ENCODE peak calls at places on chromosome 4, in six cellular contexts. One of them, this sample, is unnamed.

GRCh38 chr4:141346144-141346543 is 125.4 kb downstream of the ZNF330 start:
- DNase-seq in LoVo: peak
- DNase-seq in hypothalamus: peak
- DNase-seq in foreskin keratinocyte: peak
- DNase-seq in endodermal cell: no peak
- DNase-seq in tibial nerve: no peak
- DNase-seq in this sample: no peak

GRCh38 chr4:101651778-101652177 is 138.8 kb upstream of the BANK1 start:
- DNase-seq in LoVo: no peak
- DNase-seq in hypothalamus: no peak
- DNase-seq in foreskin keratinocyte: no peak
- DNase-seq in endodermal cell: no peak
- DNase-seq in tibial nerve: no peak
- DNase-seq in this sample: no peak

GRCh38 chr4:23904639-23905061 is 14.8 kb upstream of the PPARGC1A start:
- DNase-seq in LoVo: no peak
- DNase-seq in hypothalamus: peak
- DNase-seq in foreskin keratinocyte: peak
- DNase-seq in endodermal cell: no peak
- DNase-seq in tibial nerve: no peak
- DNase-seq in this sample: no peak

GRCh38 chr4:148780426-148781005 is 338.3 kb upstream of the NR3C2 start:
- DNase-seq in LoVo: no peak
- DNase-seq in hypothalamus: no peak
- DNase-seq in foreskin keratinocyte: no peak
- DNase-seq in endodermal cell: no peak
- DNase-seq in tibial nerve: no peak
- DNase-seq in this sample: no peak

GRCh38 chr4:114694770-114695169 is 96.2 kb downstream of the UGT8 start:
- DNase-seq in LoVo: peak
- DNase-seq in hypothalamus: no peak
- DNase-seq in foreskin keratinocyte: peak
- DNase-seq in endodermal cell: no peak
- DNase-seq in tibial nerve: no peak
- DNase-seq in this sample: no peak

GRCh38 chr4:100695039-100695654 is 177.3 kb upstream of the EMCN start:
- DNase-seq in LoVo: no peak
- DNase-seq in hypothalamus: no peak
- DNase-seq in foreskin keratinocyte: no peak
- DNase-seq in endodermal cell: no peak
- DNase-seq in tibial nerve: no peak
- DNase-seq in this sample: no peak

GRCh38 chr4:147753047-147753446 is 21.2 kb downstream of the ARHGAP10 start:
- DNase-seq in LoVo: no peak
- DNase-seq in hypothalamus: no peak
- DNase-seq in foreskin keratinocyte: no peak
- DNase-seq in endodermal cell: no peak
- DNase-seq in tibial nerve: no peak
- DNase-seq in this sample: no peak

GRCh38 chr4:9816285-9816684 is 34.9 kb downstream of the DRD5 start:
- DNase-seq in LoVo: no peak
- DNase-seq in hypothalamus: no peak
- DNase-seq in foreskin keratinocyte: no peak
- DNase-seq in endodermal cell: no peak
- DNase-seq in tibial nerve: no peak
- DNase-seq in this sample: no peak

GRCh38 chr4:138035781-138036258 is 206.3 kb downstream of the SLC7A11 start:
- DNase-seq in LoVo: peak
- DNase-seq in hypothalamus: peak
- DNase-seq in foreskin keratinocyte: peak
- DNase-seq in endodermal cell: peak
- DNase-seq in tibial nerve: no peak
- DNase-seq in this sample: no peak

GRCh38 chr4:145623831-145624230 is 4.6 kb downstream of the MMAA start:
- DNase-seq in LoVo: no peak
- DNase-seq in hypothalamus: no peak
- DNase-seq in foreskin keratinocyte: peak
- DNase-seq in endodermal cell: no peak
- DNase-seq in tibial nerve: no peak
- DNase-seq in this sample: no peak

GRCh38 chr4:122045533-122045932 is 93.7 kb upstream of the TRPC3 start:
- DNase-seq in LoVo: peak
- DNase-seq in hypothalamus: no peak
- DNase-seq in foreskin keratinocyte: peak
- DNase-seq in endodermal cell: no peak
- DNase-seq in tibial nerve: no peak
- DNase-seq in this sample: peak

GRCh38 chr4:1793496-1793840 is 375 bp downstream of the FGFR3 start:
- DNase-seq in LoVo: peak
- DNase-seq in hypothalamus: no peak
- DNase-seq in foreskin keratinocyte: no peak
- DNase-seq in endodermal cell: peak
- DNase-seq in tibial nerve: no peak
- DNase-seq in this sample: no peak

GRCh38 chr4:158094413-158095110 is 78.3 kb downstream of the GASK1B start:
- DNase-seq in LoVo: peak
- DNase-seq in hypothalamus: no peak
- DNase-seq in foreskin keratinocyte: peak
- DNase-seq in endodermal cell: peak
- DNase-seq in tibial nerve: no peak
- DNase-seq in this sample: peak

GRCh38 chr4:108453366-108453765 is 167.0 kb upstream of the RPL34 start:
- DNase-seq in LoVo: no peak
- DNase-seq in hypothalamus: no peak
- DNase-seq in foreskin keratinocyte: peak
- DNase-seq in endodermal cell: no peak
- DNase-seq in tibial nerve: no peak
- DNase-seq in this sample: no peak

GRCh38 chr4:81946996-81947395 is 426.8 kb downstream of the HNRNPD start:
- DNase-seq in LoVo: no peak
- DNase-seq in hypothalamus: no peak
- DNase-seq in foreskin keratinocyte: no peak
- DNase-seq in endodermal cell: peak
- DNase-seq in tibial nerve: no peak
- DNase-seq in this sample: no peak

GRCh38 chr4:139763668-139764067 is 98.0 kb downstream of the MGST2 start:
- DNase-seq in LoVo: no peak
- DNase-seq in hypothalamus: no peak
- DNase-seq in foreskin keratinocyte: no peak
- DNase-seq in endodermal cell: no peak
- DNase-seq in tibial nerve: no peak
- DNase-seq in this sample: no peak

GRCh38 chr4:100084892-100085291 is 105.4 kb downstream of the DDIT4L start:
- DNase-seq in LoVo: no peak
- DNase-seq in hypothalamus: no peak
- DNase-seq in foreskin keratinocyte: no peak
- DNase-seq in endodermal cell: no peak
- DNase-seq in tibial nerve: no peak
- DNase-seq in this sample: no peak

GRCh38 chr4:69471639-69472038 is 24.1 kb downstream of the UGT2B4 start:
- DNase-seq in LoVo: no peak
- DNase-seq in hypothalamus: no peak
- DNase-seq in foreskin keratinocyte: no peak
- DNase-seq in endodermal cell: no peak
- DNase-seq in tibial nerve: no peak
- DNase-seq in this sample: no peak

GRCh38 chr4:10783351-10783750 is 98.8 kb upstream of the CLNK start:
- DNase-seq in LoVo: no peak
- DNase-seq in hypothalamus: no peak
- DNase-seq in foreskin keratinocyte: peak
- DNase-seq in endodermal cell: no peak
- DNase-seq in tibial nerve: no peak
- DNase-seq in this sample: peak

GRCh38 chr4:56821394-56822263 is at the start of gene SPINK2:
- DNase-seq in LoVo: peak
- DNase-seq in hypothalamus: no peak
- DNase-seq in foreskin keratinocyte: no peak
- DNase-seq in endodermal cell: peak
- DNase-seq in tibial nerve: no peak
- DNase-seq in this sample: no peak

GRCh38 chr4:16079046-16079445 is 4.8 kb downstream of the PROM1 start:
- DNase-seq in LoVo: no peak
- DNase-seq in hypothalamus: no peak
- DNase-seq in foreskin keratinocyte: peak
- DNase-seq in endodermal cell: peak
- DNase-seq in tibial nerve: no peak
- DNase-seq in this sample: no peak

GRCh38 chr4:137660211-137660610 is 127.9 kb upstream of the PCDH18 start:
- DNase-seq in LoVo: no peak
- DNase-seq in hypothalamus: no peak
- DNase-seq in foreskin keratinocyte: no peak
- DNase-seq in endodermal cell: no peak
- DNase-seq in tibial nerve: no peak
- DNase-seq in this sample: no peak

GRCh38 chr4:148349153-148349552 is 93.1 kb downstream of the NR3C2 start:
- DNase-seq in LoVo: no peak
- DNase-seq in hypothalamus: no peak
- DNase-seq in foreskin keratinocyte: no peak
- DNase-seq in endodermal cell: no peak
- DNase-seq in tibial nerve: no peak
- DNase-seq in this sample: no peak

GRCh38 chr4:70754470-70754869 is 32.7 kb downstream of the RUFY3 start:
- DNase-seq in LoVo: no peak
- DNase-seq in hypothalamus: no peak
- DNase-seq in foreskin keratinocyte: no peak
- DNase-seq in endodermal cell: no peak
- DNase-seq in tibial nerve: no peak
- DNase-seq in this sample: no peak

GRCh38 chr4:2958446-2958845 is 4.8 kb downstream of the NOP14 start:
- DNase-seq in LoVo: no peak
- DNase-seq in hypothalamus: no peak
- DNase-seq in foreskin keratinocyte: no peak
- DNase-seq in endodermal cell: no peak
- DNase-seq in tibial nerve: no peak
- DNase-seq in this sample: no peak

GRCh38 chr4:82784615-82785247 is 13.9 kb downstream of the SCD5 start:
- DNase-seq in LoVo: no peak
- DNase-seq in hypothalamus: no peak
- DNase-seq in foreskin keratinocyte: no peak
- DNase-seq in endodermal cell: peak
- DNase-seq in tibial nerve: no peak
- DNase-seq in this sample: no peak

GRCh38 chr4:184401397-184402171 is 72.8 kb downstream of the IRF2 start:
- DNase-seq in LoVo: no peak
- DNase-seq in hypothalamus: no peak
- DNase-seq in foreskin keratinocyte: no peak
- DNase-seq in endodermal cell: peak
- DNase-seq in tibial nerve: no peak
- DNase-seq in this sample: no peak

GRCh38 chr4:159410076-159410777 is 307.3 kb downstream of the RAPGEF2 start:
- DNase-seq in LoVo: no peak
- DNase-seq in hypothalamus: no peak
- DNase-seq in foreskin keratinocyte: peak
- DNase-seq in endodermal cell: no peak
- DNase-seq in tibial nerve: no peak
- DNase-seq in this sample: no peak

This sample was measured in epithelial cell of prostate.